ENCODE peak calls at places on chromosomes 13 and 19, in six cellular contexts. M is fibroblast of lung, B is SK-N-SH, W is GM23338, D is Karpas-422, R is body of pancreas. I is an unnamed sample.
A peak's percentile ranks its signal among the peaks of the same experiment; 100 is the strongest.

GRCh38 chr13:40442826-40443225 is 223.6 kb downstream of the FOXO1 start:
- DNase-seq in M (peak; percentile 68), D (no peak), W (no peak), B (no peak), R (no peak), I (no peak)

GRCh38 chr13:91087276-91087675 is 260.2 kb upstream of the MIR17HG start:
- DNase-seq in B (no peak), R (no peak), W (no peak), M (no peak), D (no peak), I (no peak)

GRCh38 chr19:58466760-58467589 is at the start of gene ZNF324:
- DNase-seq in D (peak; percentile 100), R (peak; percentile 98), B (peak; percentile 99), M (peak; percentile 93), W (peak; percentile 100), I (peak; percentile 94)

GRCh38 chr19:27770095-27770494 is 1442.9 kb downstream of the UQCRFS1 start:
- DNase-seq in W (peak; percentile 40), R (no peak), B (no peak), D (no peak), M (no peak), I (no peak)

GRCh38 chr13:108508263-108508662 is 121.1 kb upstream of the MYO16 start:
- DNase-seq in R (no peak), M (peak; percentile 23), W (peak; percentile 79), D (no peak), B (peak; percentile 39), I (peak; percentile 9)

GRCh38 chr13:110910013-110910890 is 4.6 kb downstream of the ANKRD10 start:
- DNase-seq in R (no peak), M (no peak), D (no peak), B (no peak), W (no peak), I (no peak)

GRCh38 chr19:34041922-34042521 is 130.3 kb upstream of the LSM14A start:
- DNase-seq in M (peak; percentile 5), R (peak; percentile 63), D (peak; percentile 88), B (peak; percentile 71), W (peak; percentile 88), I (peak; percentile 40)

GRCh38 chr19:13846533-13847032 is 30.4 kb upstream of the NANOS3 start:
- DNase-seq in R (peak; percentile 86), B (peak; percentile 89), W (peak; percentile 94), M (peak; percentile 94), D (peak; percentile 85), I (peak; percentile 98)

GRCh38 chr13:113005076-113005865 is 36.3 kb downstream of the MCF2L start:
- DNase-seq in R (no peak), D (no peak), M (no peak), W (no peak), B (no peak), I (no peak)

GRCh38 chr19:17538684-17539287 is 16.7 kb upstream of the COLGALT1 start:
- DNase-seq in D (peak; percentile 72), M (no peak), R (no peak), B (no peak), W (peak; percentile 36), I (no peak)

GRCh38 chr13:92676246-92676645 is 550.4 kb upstream of the GPC6 start:
- DNase-seq in W (no peak), R (no peak), D (no peak), B (no peak), M (no peak), I (no peak)

GRCh38 chr19:7618771-7619510 is 10.4 kb downstream of the XAB2 start:
- DNase-seq in D (no peak), B (peak; percentile 87), M (no peak), W (no peak), R (peak; percentile 98), I (no peak)

DNA sequence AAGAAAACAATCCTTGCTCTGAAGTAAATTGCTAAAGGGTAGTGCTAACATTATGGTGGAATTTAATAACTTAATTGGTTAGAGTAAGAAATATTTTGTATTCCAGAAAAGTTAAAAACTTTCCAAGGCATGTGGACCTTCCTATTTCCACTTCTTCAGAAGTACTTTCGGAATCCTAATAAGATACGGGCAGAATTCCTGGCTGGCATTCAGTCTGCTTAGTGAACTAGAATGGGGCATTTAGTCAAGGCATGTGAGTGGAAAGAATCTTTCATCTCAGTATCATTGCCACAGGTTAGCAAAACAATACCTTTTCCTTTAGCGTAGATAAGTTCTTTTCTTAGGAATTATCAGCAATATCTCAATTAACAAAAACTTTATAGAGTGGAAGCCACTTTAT is 85.1 kb downstream of the TNFRSF19 start:
- DNase-seq in R (no peak), W (no peak), D (no peak), M (peak; percentile 37), B (no peak), I (no peak)
- H3K27ac ChIP-seq in R (no peak overlapping the region), W (no peak overlapping the region), D (no peak overlapping the region), M (peak overlapping the region; percentile 3), B (no peak overlapping the region), I (no peak overlapping the region)

GRCh38 chr13:33015791-33016323 is 366 bp upstream of the KL start:
- DNase-seq in B (no peak), M (no peak), R (peak; percentile 18), W (peak; percentile 58), D (no peak), I (no peak)
- H3K4me3 ChIP-seq in B (no peak overlapping the region), M (no peak overlapping the region), R (no peak overlapping the region), W (peak overlapping the region; percentile 65), D (no peak overlapping the region), I (peak overlapping the region; percentile 29)

GRCh38 chr13:25429466-25429865 is 57.7 kb downstream of the ATP8A2 start:
- DNase-seq in M (no peak), B (no peak), W (no peak), R (no peak), D (no peak), I (no peak)

DNA sequence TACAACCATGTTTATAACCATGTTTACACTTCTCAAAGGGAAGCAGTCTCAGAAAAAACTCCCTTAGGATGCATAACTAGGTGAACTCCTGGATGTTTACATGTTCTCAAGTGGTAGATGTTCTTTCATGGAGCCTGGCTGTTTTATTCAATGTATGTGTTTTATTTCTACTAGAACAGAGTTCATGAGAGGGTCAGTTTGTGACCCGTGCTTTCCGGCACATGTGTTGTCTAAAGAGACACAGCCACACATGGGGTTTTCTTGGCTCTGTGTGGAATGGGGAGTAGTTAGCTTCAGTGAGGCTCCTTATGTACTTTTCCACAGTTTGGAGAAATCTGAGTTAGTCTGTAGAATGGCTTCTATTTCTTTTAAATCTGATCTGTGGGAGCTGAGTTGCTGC is 60.9 kb downstream of the ATP8A2 start:
- DNase-seq in R (no peak), D (no peak), W (no peak), B (no peak), M (no peak), I (no peak)
- H3K27me3 ChIP-seq in R (no peaks in the 10 kb centered on the region), D (no peaks in the 10 kb centered on the region), W (no peaks in the 10 kb centered on the region), B (no peaks in the 10 kb centered on the region), M (no peaks in the 10 kb centered on the region), I (no peaks in the 10 kb centered on the region)

DNA sequence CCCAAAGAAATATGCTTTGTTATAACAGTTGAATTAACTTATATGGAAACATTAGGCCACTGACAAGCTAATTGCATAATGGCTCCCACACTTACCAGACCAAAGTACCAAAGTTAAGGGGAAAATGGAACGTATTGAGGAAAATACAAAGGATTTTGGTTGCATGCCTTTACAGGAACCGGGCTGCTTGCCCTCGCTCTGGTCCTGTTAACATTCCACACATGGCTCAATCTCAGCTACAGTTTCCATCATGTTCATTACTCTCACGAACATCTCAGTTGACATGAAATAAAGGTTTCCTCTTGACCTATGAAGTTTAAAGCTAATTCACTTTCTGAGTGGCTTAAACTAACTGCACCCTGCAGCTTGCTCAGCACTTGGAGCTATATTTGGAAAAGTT is 220.7 kb upstream of the RXFP2 start:
- DNase-seq in W (no peak), M (no peak), B (no peak), R (no peak), D (no peak), I (no peak)
- H3K27ac ChIP-seq in W (no peak overlapping the region), M (no peak overlapping the region), B (no peak overlapping the region), R (no peak overlapping the region), D (no peak overlapping the region), I (no peak overlapping the region)

GRCh38 chr19:19742773-19743172 is 9.9 kb upstream of the ZNF14 start:
- DNase-seq in M (no peak), W (no peak), D (peak; percentile 35), B (peak; percentile 5), R (no peak), I (no peak)

GRCh38 chr19:19743176-19743575 is 10.3 kb upstream of the ZNF14 start:
- DNase-seq in M (no peak), D (peak; percentile 39), B (peak; percentile 6), R (no peak), W (no peak), I (no peak)

GRCh38 chr19:19738564-19738963 is 5.7 kb upstream of the ZNF14 start:
- DNase-seq in R (no peak), M (no peak), D (peak; percentile 25), B (peak; percentile 4), W (no peak), I (no peak)

GRCh38 chr19:19741184-19741583 is 8.3 kb upstream of the ZNF14 start:
- DNase-seq in R (no peak), M (no peak), D (peak; percentile 58), W (no peak), B (no peak), I (no peak)

DNA sequence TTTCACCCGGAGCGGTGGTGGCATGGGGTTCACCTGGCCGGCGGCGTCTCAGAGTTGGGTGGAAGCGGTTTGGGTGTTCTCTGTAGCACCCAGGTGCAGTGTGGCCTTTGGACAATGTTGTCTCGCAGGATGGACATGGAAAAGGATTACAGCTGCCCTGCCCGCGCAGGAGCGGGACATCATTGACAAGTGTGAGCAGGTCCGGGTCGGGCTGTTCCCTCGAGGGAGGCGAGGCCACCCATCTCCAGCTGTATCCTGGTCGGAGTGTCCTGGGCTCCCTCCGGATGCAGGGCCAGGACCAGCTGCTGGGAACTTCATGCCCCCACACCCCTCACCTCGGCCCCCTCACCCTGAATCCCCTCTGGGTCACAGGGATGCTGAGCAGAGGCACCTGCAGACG is 7.8 kb upstream of the ZNF14 start:
- DNase-seq in D (no peak), M (no peak), W (no peak), B (peak; percentile 8), R (no peak), I (no peak)
- H3K4me3 ChIP-seq in D (no peak overlapping the region), M (no peak overlapping the region), W (no peak overlapping the region), B (no peak overlapping the region), R (no peak overlapping the region), I (no peak overlapping the region)

GRCh38 chr13:78593129-78593528 is 10.2 kb downstream of the POU4F1 start:
- DNase-seq in R (no peak), D (no peak), M (no peak), W (no peak), B (no peak), I (no peak)

GRCh38 chr13:78589206-78589605 is 14.1 kb downstream of the POU4F1 start:
- DNase-seq in W (peak; percentile 94), R (no peak), B (no peak), D (peak; percentile 66), M (peak; percentile 21), I (no peak)

GRCh38 chr13:78586706-78587105 is 16.6 kb downstream of the POU4F1 start:
- DNase-seq in B (no peak), D (peak; percentile 72), M (no peak), R (no peak), W (peak; percentile 96), I (no peak)

DNA sequence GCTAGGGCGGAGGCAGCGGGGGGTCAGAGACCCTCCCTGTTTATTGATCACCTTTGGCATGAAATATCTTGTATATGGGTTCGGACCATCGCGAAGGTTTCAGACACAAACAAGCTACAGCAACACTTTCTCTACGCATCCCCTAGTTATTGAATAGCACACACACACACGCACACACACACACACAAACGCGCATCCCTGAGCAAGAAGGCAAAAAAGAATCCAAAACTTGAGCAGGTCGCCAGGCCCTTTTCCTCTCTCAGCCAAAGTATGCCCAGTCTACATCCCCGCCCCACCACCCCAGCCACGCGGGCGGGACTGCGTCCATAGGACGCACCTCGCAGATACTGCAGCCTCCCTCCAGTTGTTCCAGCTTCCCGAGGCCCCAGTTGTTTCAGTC is 16.0 kb downstream of the POU4F1 start:
- DNase-seq in B (no peak), D (no peak), R (no peak), W (no peak), M (no peak), I (no peak)
- H3K27me3 ChIP-seq in B (peaks cover 13% of the 10 kb centered on the region), D (no peaks in the 10 kb centered on the region), R (no peaks in the 10 kb centered on the region), W (peaks cover 68% of the 10 kb centered on the region), M (peaks cover 10% of the 10 kb centered on the region), I (peaks cover 9% of the 10 kb centered on the region)